ENCODE peak calls at places on chromosome 7, in five cellular contexts. T is cardiac muscle cell, U is bronchial epithelial cell, G is BJ, X is Caco-2. S is an unnamed sample.

GRCh38 chr7:151424799-151425198 is 15.0 kb upstream of the WDR86 start:
- DNase-seq in T (peak), U (no peak), G (no peak), X (no peak), S (no peak)

GRCh38 chr7:21256310-21256877 is 171.5 kb upstream of the SP4 start:
- DNase-seq in T (peak), U (peak), G (no peak), X (peak), S (no peak)

GRCh38 chr7:47266131-47266706 is 315.7 kb downstream of the TNS3 start:
- DNase-seq in T (peak), U (peak), G (peak), X (peak), S (peak)

GRCh38 chr7:25356534-25357151 is 128.4 kb upstream of the NPVF start:
- DNase-seq in T (no peak), U (no peak), G (no peak), X (no peak), S (no peak)

GRCh38 chr7:107233174-107233573 is 64.4 kb downstream of the HBP1 start:
- DNase-seq in T (no peak), U (no peak), G (no peak), X (no peak), S (no peak)

GRCh38 chr7:74371381-74372059 is 82.2 kb upstream of the GTF2IRD1 start:
- DNase-seq in T (peak), U (peak), G (no peak), X (peak), S (no peak)

GRCh38 chr7:200704-201103 is 8.3 kb downstream of the FAM20C start:
- DNase-seq in T (no peak), U (no peak), G (no peak), X (no peak), S (no peak)

GRCh38 chr7:76282344-76283253 is 19.9 kb upstream of the HSPB1 start:
- DNase-seq in T (peak), U (no peak), G (no peak), X (peak), S (no peak)

GRCh38 chr7:30134523-30135270 is at the start of gene MTURN:
- DNase-seq in T (peak), U (peak), G (no peak), X (peak), S (no peak)

GRCh38 chr7:140005754-140006503 is 56.8 kb downstream of the PARP12 start:
- DNase-seq in T (peak), U (peak), G (no peak), X (peak), S (no peak)

GRCh38 chr7:27156508-27156898 is at the start of gene HOXA7:
- DNase-seq in T (no peak), U (no peak), G (no peak), X (peak), S (no peak)

GRCh38 chr7:103037476-103037822 is 37.1 kb downstream of the FBXL13 start:
- DNase-seq in T (no peak), U (no peak), G (no peak), X (no peak), S (no peak)

GRCh38 chr7:116569737-116570136 is 44.9 kb downstream of the CAV1 start:
- DNase-seq in T (peak), U (peak), G (peak), X (no peak), S (no peak)

GRCh38 chr7:12066004-12066403 is 145.1 kb upstream of the TMEM106B start:
- DNase-seq in T (no peak), U (peak), G (no peak), X (no peak), S (no peak)

GRCh38 chr7:151426486-151426905 is 13.4 kb downstream of the CRYGN start:
- DNase-seq in T (peak), U (no peak), G (peak), X (no peak), S (no peak)

GRCh38 chr7:92135490-92135889 is 1.2 kb upstream of the CYP51A1 start:
- DNase-seq in T (peak), U (peak), G (no peak), X (peak), S (no peak)

GRCh38 chr7:2493205-2493604 is 17.0 kb upstream of the GRIFIN start:
- DNase-seq in T (no peak), U (no peak), G (no peak), X (no peak), S (no peak)

GRCh38 chr7:1569016-1569415 is 816 bp downstream of the PSMG3 start:
- DNase-seq in T (peak), U (no peak), G (no peak), X (no peak), S (no peak)

GRCh38 chr7:685540-685939 is 41.0 kb upstream of the DNAAF5 start:
- DNase-seq in T (no peak), U (no peak), G (no peak), X (no peak), S (no peak)

GRCh38 chr7:93044147-93044810 is 73.5 kb downstream of the SAMD9 start:
- DNase-seq in T (peak), U (peak), G (peak), X (no peak), S (no peak)

GRCh38 chr7:102841290-102841689 is 71.5 kb upstream of the LRRC17 start:
- DNase-seq in T (peak), U (no peak), G (no peak), X (no peak), S (no peak)

GRCh38 chr7:70018700-70019099 is 420.4 kb downstream of the AUTS2 start:
- DNase-seq in T (no peak), U (no peak), G (no peak), X (no peak), S (no peak)

GRCh38 chr7:102152672-102153585 is 133.7 kb upstream of the SH2B2 start:
- DNase-seq in T (peak), U (peak), G (no peak), X (peak), S (peak)

GRCh38 chr7:48307041-48307714 is 135.9 kb downstream of the ABCA13 start:
- DNase-seq in T (no peak), U (peak), G (no peak), X (no peak), S (no peak)

GRCh38 chr7:4216016-4216415 is 466.1 kb upstream of the FOXK1 start:
- DNase-seq in T (no peak), U (no peak), G (no peak), X (no peak), S (no peak)

GRCh38 chr7:16905300-16906044 is 23.7 kb upstream of the AGR3 start:
- DNase-seq in T (peak), U (peak), G (no peak), X (peak), S (no peak)

GRCh38 chr7:5500056-5500776 is 76.6 kb upstream of the TNRC18 start:
- DNase-seq in T (no peak), U (peak), G (no peak), X (no peak), S (no peak)

GRCh38 chr7:909358-910329 is 33.3 kb downstream of the GET4 start:
- DNase-seq in T (peak), U (no peak), G (no peak), X (no peak), S (no peak)

GRCh38 chr7:149261829-149262617 is at the start of gene ZNF783:
- DNase-seq in T (peak), U (peak), G (peak), X (peak), S (no peak)

GRCh38 chr7:102236592-102237287 is 49.9 kb upstream of the SH2B2 start:
- DNase-seq in T (peak), U (peak), G (no peak), X (peak), S (peak)

GRCh38 chr7:82625377-82625776 is 181.8 kb upstream of the CACNA2D1 start:
- DNase-seq in T (no peak), U (peak), G (no peak), X (no peak), S (no peak)

GRCh38 chr7:127816354-127817190 is 164.6 kb downstream of the SND1 start:
- DNase-seq in T (no peak), U (no peak), G (no peak), X (no peak), S (peak)

GRCh38 chr7:138886501-138886917 is 88.5 kb upstream of the ATP6V0A4 start:
- DNase-seq in T (peak), U (peak), G (no peak), X (peak), S (peak)

GRCh38 chr7:121278120-121279021 is 50.4 kb upstream of the WNT16 start:
- DNase-seq in T (peak), U (peak), G (no peak), X (no peak), S (peak)

GRCh38 chr7:101705327-101705726 is 76.2 kb upstream of the MYL10 start:
- DNase-seq in T (peak), U (peak), G (no peak), X (no peak), S (no peak)

GRCh38 chr7:140726304-140726703 is 29.8 kb downstream of the NDUFB2 start:
- DNase-seq in T (peak), U (peak), G (no peak), X (no peak), S (no peak)

GRCh38 chr7:95046494-95047240 is 139.3 kb downstream of the PPP1R9A start:
- DNase-seq in T (peak), U (no peak), G (no peak), X (no peak), S (no peak)

GRCh38 chr7:102228935-102229334 is 57.7 kb upstream of the SH2B2 start:
- DNase-seq in T (no peak), U (no peak), G (no peak), X (no peak), S (no peak)

GRCh38 chr7:111103678-111104274 is 12.8 kb downstream of the LRRN3 start:
- DNase-seq in T (no peak), U (no peak), G (no peak), X (no peak), S (no peak)

GRCh38 chr7:122637799-122638198 is 61.1 kb downstream of the RNF133 start:
- DNase-seq in T (no peak), U (no peak), G (no peak), X (no peak), S (no peak)

GRCh38 chr7:44994877-44995554 is 5.0 kb upstream of the CCM2 start:
- DNase-seq in T (no peak), U (no peak), G (no peak), X (no peak), S (no peak)

GRCh38 chr7:45000096-45001032 is at the start of gene CCM2:
- DNase-seq in T (peak), U (no peak), G (no peak), X (peak), S (no peak)

GRCh38 chr7:44998153-44998871 is 1.7 kb upstream of the CCM2 start:
- DNase-seq in T (no peak), U (no peak), G (no peak), X (no peak), S (no peak)

GRCh38 chr7:44999245-45000095 is 531 bp upstream of the CCM2 start:
- DNase-seq in T (peak), U (peak), G (peak), X (peak), S (peak)

DNA sequence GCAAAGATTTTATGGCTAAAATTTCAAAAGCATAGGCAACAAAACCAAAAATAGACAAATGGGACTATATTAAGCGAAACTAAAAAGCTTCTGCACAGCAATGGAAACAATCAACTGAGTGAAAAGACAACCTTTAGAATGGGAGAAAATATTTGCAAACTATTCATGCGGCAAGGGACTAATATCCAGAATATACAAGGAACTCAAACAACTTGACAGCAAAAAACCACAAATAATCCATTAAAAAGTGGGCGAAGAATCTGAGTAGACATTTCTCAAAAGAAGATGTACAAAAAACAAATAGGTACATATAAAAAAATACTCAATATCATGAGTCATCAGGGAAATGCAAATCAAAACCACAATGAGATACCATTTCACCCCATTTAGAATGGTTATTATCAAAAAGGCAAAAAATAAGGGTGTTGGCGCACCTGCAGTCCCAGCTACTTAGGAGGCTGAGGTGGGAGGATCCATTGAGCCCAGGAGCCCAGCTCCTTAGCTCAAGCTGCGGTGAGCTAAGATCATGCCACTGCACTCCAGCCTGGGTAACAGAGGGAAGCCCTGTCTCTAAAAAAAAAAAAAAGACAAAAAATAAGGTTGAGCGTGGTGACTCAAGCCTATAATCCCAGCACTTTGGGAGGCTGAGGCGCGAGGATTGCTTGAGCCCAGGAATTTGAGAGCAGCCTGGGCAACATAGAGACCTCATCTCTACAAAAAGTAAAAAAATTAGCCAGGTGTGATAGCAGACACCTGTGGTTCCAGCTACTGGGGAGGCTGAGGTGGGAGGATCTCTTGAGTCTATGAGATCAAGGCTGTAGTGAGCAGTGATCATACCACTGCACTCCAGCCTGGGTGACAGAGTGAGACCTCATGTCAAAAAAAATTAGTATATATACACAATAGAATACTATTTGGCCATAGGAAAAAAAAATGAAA is 4.2 kb upstream of the CCM2 start:
- DNase-seq in T (no peak), U (no peak), G (no peak), X (no peak), S (no peak)
- H3K4me3 ChIP-seq in T (no peak), U (no peak), G (no peak), X (no peak), S (no peak)

GRCh38 chr7:129605960-129606644 is 5.4 kb upstream of the NRF1 start:
- DNase-seq in T (no peak), U (peak), G (no peak), X (no peak), S (no peak)

GRCh38 chr7:129606801-129607200 is 4.7 kb upstream of the NRF1 start:
- DNase-seq in T (no peak), U (no peak), G (no peak), X (no peak), S (no peak)

GRCh38 chr7:129609666-129610065 is 1.9 kb upstream of the NRF1 start:
- DNase-seq in T (no peak), U (no peak), G (no peak), X (no peak), S (no peak)

GRCh38 chr7:129605038-129605437 is 6.5 kb upstream of the NRF1 start:
- DNase-seq in T (no peak), U (no peak), G (no peak), X (no peak), S (no peak)

DNA sequence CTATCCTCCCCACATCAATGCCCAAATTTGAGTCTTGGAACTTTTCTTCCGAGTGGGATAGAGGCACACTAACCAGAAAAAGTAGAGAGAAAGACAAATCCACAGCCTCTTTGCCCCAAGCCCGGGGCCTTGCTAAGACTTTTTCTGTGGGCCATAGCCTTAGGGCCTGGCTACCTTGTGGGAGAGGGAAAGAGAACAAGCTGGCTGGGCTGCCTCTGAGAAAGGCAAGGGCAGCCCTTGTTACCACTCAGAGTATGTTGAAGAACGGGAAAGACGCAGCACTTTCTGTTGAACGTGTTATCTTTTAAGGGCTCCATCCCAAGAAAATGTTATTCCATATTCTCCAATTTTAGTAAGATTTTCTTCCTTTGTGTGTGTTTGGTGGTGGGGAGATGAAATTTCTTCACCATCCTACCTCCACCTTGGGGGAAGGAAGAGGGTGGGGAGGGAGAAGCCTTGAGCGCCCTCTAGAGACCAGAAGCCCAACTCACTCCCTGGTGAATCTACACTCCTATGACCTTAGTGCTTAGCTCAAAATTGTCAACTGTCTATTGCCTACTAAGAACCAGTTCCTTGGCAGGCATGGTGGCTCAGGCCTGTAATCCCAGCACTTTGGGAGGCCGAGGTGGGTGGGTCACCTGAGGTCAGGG is 3.9 kb upstream of the NRF1 start:
- DNase-seq in T (peak), U (peak), G (no peak), X (peak), S (no peak)
- TF ChIP-seq CTCF in T (peak), U (peak), G (peak), X (peak), S (peak)

DNA sequence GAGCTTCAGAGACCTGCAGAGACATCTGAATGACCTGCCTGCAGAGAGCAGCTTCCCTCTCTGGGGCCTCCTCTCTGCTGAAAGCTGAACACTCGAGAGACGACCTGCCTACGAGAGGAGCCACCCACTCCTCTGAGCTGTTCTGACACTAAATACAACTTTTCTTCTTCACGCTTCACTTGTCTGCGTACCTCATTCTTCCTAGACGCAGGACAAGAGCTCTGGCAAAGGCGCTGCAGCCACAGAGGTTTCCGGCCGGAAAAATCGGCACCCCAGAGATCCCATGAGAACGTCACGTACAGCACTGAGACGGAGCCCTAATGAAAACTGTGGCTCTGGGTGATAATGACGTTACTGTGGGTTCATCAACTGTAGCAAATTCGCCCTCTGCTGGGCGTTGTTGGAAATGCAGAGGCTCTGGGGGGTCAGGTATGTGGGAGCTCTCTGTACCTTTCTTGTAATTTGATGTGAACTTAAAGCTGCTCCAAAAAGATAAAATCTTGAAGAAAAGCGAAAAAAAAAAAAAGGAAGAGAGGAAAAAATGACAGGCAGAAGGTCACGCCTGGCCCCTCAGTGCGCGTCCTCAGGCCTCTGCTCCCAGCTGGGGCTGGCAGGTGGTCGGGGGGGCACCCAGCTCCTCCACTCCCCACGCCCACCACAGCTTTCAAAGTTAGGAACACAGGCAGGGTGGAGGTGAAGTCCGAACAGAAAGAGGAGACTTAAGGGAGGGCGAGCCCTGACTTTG is 120.7 kb downstream of the DYNC2I1 start:
- DNase-seq in T (peak), U (peak), G (no peak), X (peak), S (peak)
- H3K4me3 ChIP-seq in T (peak), U (peak), G (peak), X (peak), S (no peak)

GRCh38 chr7:84509522-84509921 is 314.9 kb upstream of the SEMA3A start:
- DNase-seq in T (peak), U (no peak), G (no peak), X (no peak), S (no peak)
- TF ChIP-seq CTCF in T (no peak), U (no peak), G (no peak), X (no peak), S (no peak)

GRCh38 chr7:130944997-130945396 is 211.0 kb upstream of the KLF14 start:
- DNase-seq in T (no peak), U (no peak), G (no peak), X (no peak), S (no peak)

GRCh38 chr7:130942211-130942964 is 208.4 kb upstream of the KLF14 start:
- DNase-seq in T (peak), U (peak), G (no peak), X (no peak), S (no peak)

GRCh38 chr7:130943981-130944380 is 210.0 kb upstream of the KLF14 start:
- DNase-seq in T (no peak), U (peak), G (no peak), X (no peak), S (no peak)

GRCh38 chr7:130941322-130942210 is 207.6 kb upstream of the KLF14 start:
- DNase-seq in T (peak), U (peak), G (no peak), X (peak), S (no peak)

DNA sequence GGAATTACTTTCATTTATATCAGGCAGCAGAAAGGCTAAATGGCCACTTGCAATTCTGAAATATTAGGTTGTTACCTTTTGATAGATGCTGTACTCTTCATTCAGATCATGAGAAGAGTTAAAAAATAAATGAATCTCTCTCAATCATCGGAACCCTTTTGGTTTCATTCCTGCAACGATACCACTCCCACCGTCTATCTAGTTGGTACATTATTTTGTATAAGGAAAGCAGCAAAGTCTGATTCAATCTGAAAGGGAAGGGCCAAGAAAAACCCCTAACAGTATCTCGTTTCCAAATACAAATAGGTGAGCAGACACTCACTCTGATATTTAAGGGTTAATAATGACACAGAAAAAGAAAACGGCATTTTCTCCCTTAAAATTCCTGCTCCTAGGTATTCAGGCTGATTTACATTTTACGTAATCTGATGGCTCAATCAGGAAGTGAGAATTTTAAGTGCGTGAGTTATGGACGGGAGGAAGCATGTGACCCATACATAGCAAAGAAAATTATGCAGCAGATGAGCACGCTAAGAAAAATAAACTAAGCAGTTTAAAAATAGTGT is 209.4 kb upstream of the KLF14 start:
- DNase-seq in T (peak), U (peak), G (no peak), X (no peak), S (no peak)
- H3K4me3 ChIP-seq in T (no peak), U (peak), G (no peak), X (peak), S (peak)

GRCh38 chr7:141874787-141875186 is 33.5 kb upstream of the PRSS37 start:
- DNase-seq in T (no peak), U (no peak), G (no peak), X (no peak), S (no peak)
- TF ChIP-seq CTCF in T (no peak), U (no peak), G (no peak), X (no peak), S (no peak)

GRCh38 chr7:38310601-38311057 is 37.2 kb upstream of the TARP start:
- DNase-seq in T (peak), U (no peak), G (no peak), X (no peak), S (no peak)
- H3K4me3 ChIP-seq in T (no peak), U (no peak), G (no peak), X (no peak), S (no peak)

S was measured in kidney epithelial cell.